ENCODE peak calls at places on chromosomes 2 and 18, in five cellular contexts. One of them, this sample, is unnamed.

GRCh38 chr2:197191177-197191947 is 119.2 kb downstream of the ANKRD44 start:
- DNase-seq in CD8-positive, alpha-beta T cell: no peak
- DNase-seq in ELF-1: no peak
- DNase-seq in colonic mucosa: no peak
- DNase-seq in NCI-H526 treated with DMSO at 0.1 percent for 48 hours: peak
- DNase-seq in this sample: peak

GRCh38 chr2:239038773-239039478 is 191.0 kb downstream of the TWIST2 start:
- DNase-seq in CD8-positive, alpha-beta T cell: no peak
- DNase-seq in ELF-1: no peak
- DNase-seq in colonic mucosa: no peak
- DNase-seq in NCI-H526 treated with DMSO at 0.1 percent for 48 hours: no peak
- DNase-seq in this sample: no peak

GRCh38 chr18:61992285-61992684 is 99.5 kb upstream of the RNF152 start:
- DNase-seq in CD8-positive, alpha-beta T cell: no peak
- DNase-seq in ELF-1: no peak
- DNase-seq in colonic mucosa: no peak
- DNase-seq in NCI-H526 treated with DMSO at 0.1 percent for 48 hours: no peak
- DNase-seq in this sample: no peak

GRCh38 chr2:147331790-147332419 is 512.9 kb upstream of the ACVR2A start:
- DNase-seq in CD8-positive, alpha-beta T cell: no peak
- DNase-seq in ELF-1: no peak
- DNase-seq in colonic mucosa: peak
- DNase-seq in NCI-H526 treated with DMSO at 0.1 percent for 48 hours: peak
- DNase-seq in this sample: peak

GRCh38 chr2:197306691-197307030 is 3.9 kb downstream of the ANKRD44 start:
- DNase-seq in CD8-positive, alpha-beta T cell: no peak
- DNase-seq in ELF-1: no peak
- DNase-seq in colonic mucosa: no peak
- DNase-seq in NCI-H526 treated with DMSO at 0.1 percent for 48 hours: no peak
- DNase-seq in this sample: no peak

GRCh38 chr2:175690113-175690716 is 311.9 kb downstream of the LNPK start:
- DNase-seq in CD8-positive, alpha-beta T cell: no peak
- DNase-seq in ELF-1: peak
- DNase-seq in colonic mucosa: peak
- DNase-seq in NCI-H526 treated with DMSO at 0.1 percent for 48 hours: peak
- DNase-seq in this sample: peak

GRCh38 chr18:55830490-55830889 is 242.5 kb upstream of the TCF4 start:
- DNase-seq in CD8-positive, alpha-beta T cell: no peak
- DNase-seq in ELF-1: no peak
- DNase-seq in colonic mucosa: no peak
- DNase-seq in NCI-H526 treated with DMSO at 0.1 percent for 48 hours: no peak
- DNase-seq in this sample: no peak

GRCh38 chr2:71923143-71923525 is 224.5 kb downstream of the CYP26B1 start:
- DNase-seq in CD8-positive, alpha-beta T cell: no peak
- DNase-seq in ELF-1: no peak
- DNase-seq in colonic mucosa: no peak
- DNase-seq in NCI-H526 treated with DMSO at 0.1 percent for 48 hours: no peak
- DNase-seq in this sample: no peak

GRCh38 chr2:38301969-38302702 is 74.9 kb downstream of the ATL2 start:
- DNase-seq in CD8-positive, alpha-beta T cell: no peak
- DNase-seq in ELF-1: peak
- DNase-seq in colonic mucosa: no peak
- DNase-seq in NCI-H526 treated with DMSO at 0.1 percent for 48 hours: no peak
- DNase-seq in this sample: no peak

GRCh38 chr2:29066989-29067605 is 7.2 kb downstream of the PCARE start:
- DNase-seq in CD8-positive, alpha-beta T cell: no peak
- DNase-seq in ELF-1: no peak
- DNase-seq in colonic mucosa: no peak
- DNase-seq in NCI-H526 treated with DMSO at 0.1 percent for 48 hours: no peak
- DNase-seq in this sample: no peak

GRCh38 chr2:39666489-39667141 is 898 bp downstream of the TMEM178A start:
- DNase-seq in CD8-positive, alpha-beta T cell: no peak
- DNase-seq in ELF-1: peak
- DNase-seq in colonic mucosa: no peak
- DNase-seq in NCI-H526 treated with DMSO at 0.1 percent for 48 hours: no peak
- DNase-seq in this sample: peak

GRCh38 chr2:128791983-128792315 is 473.3 kb upstream of the HS6ST1 start:
- DNase-seq in CD8-positive, alpha-beta T cell: peak
- DNase-seq in ELF-1: no peak
- DNase-seq in colonic mucosa: peak
- DNase-seq in NCI-H526 treated with DMSO at 0.1 percent for 48 hours: no peak
- DNase-seq in this sample: no peak

GRCh38 chr2:172864182-172864581 is 128.5 kb downstream of the RAPGEF4 start:
- DNase-seq in CD8-positive, alpha-beta T cell: no peak
- DNase-seq in ELF-1: peak
- DNase-seq in colonic mucosa: peak
- DNase-seq in NCI-H526 treated with DMSO at 0.1 percent for 48 hours: peak
- DNase-seq in this sample: peak

GRCh38 chr2:156190532-156190931 is 142.0 kb downstream of the NR4A2 start:
- DNase-seq in CD8-positive, alpha-beta T cell: no peak
- DNase-seq in ELF-1: no peak
- DNase-seq in colonic mucosa: peak
- DNase-seq in NCI-H526 treated with DMSO at 0.1 percent for 48 hours: peak
- DNase-seq in this sample: no peak

GRCh38 chr2:135875491-135876065 is 665 bp downstream of the MCM6 start:
- DNase-seq in CD8-positive, alpha-beta T cell: peak
- DNase-seq in ELF-1: peak
- DNase-seq in colonic mucosa: peak
- DNase-seq in NCI-H526 treated with DMSO at 0.1 percent for 48 hours: peak
- DNase-seq in this sample: peak

GRCh38 chr18:23337599-23338444 is 115.3 kb upstream of the RIOK3 start:
- DNase-seq in CD8-positive, alpha-beta T cell: no peak
- DNase-seq in ELF-1: peak
- DNase-seq in colonic mucosa: no peak
- DNase-seq in NCI-H526 treated with DMSO at 0.1 percent for 48 hours: no peak
- DNase-seq in this sample: peak

GRCh38 chr2:175175896-175176295 is 5.6 kb downstream of the ATP5MC3 start:
- DNase-seq in CD8-positive, alpha-beta T cell: no peak
- DNase-seq in ELF-1: no peak
- DNase-seq in colonic mucosa: no peak
- DNase-seq in NCI-H526 treated with DMSO at 0.1 percent for 48 hours: no peak
- DNase-seq in this sample: no peak

GRCh38 chr2:197803033-197803444 is 1.4 kb upstream of the PLCL1 start:
- DNase-seq in CD8-positive, alpha-beta T cell: no peak
- DNase-seq in ELF-1: peak
- DNase-seq in colonic mucosa: no peak
- DNase-seq in NCI-H526 treated with DMSO at 0.1 percent for 48 hours: peak
- DNase-seq in this sample: peak

GRCh38 chr18:5416112-5416511 is 120.6 kb upstream of the ZBTB14 start:
- DNase-seq in CD8-positive, alpha-beta T cell: no peak
- DNase-seq in ELF-1: no peak
- DNase-seq in colonic mucosa: no peak
- DNase-seq in NCI-H526 treated with DMSO at 0.1 percent for 48 hours: no peak
- DNase-seq in this sample: no peak

GRCh38 chr2:158984554-158985207 is 16.2 kb downstream of the TANC1 start:
- DNase-seq in CD8-positive, alpha-beta T cell: no peak
- DNase-seq in ELF-1: no peak
- DNase-seq in colonic mucosa: no peak
- DNase-seq in NCI-H526 treated with DMSO at 0.1 percent for 48 hours: no peak
- DNase-seq in this sample: no peak

GRCh38 chr2:111662039-111662740 is 221.8 kb downstream of the ANAPC1 start:
- DNase-seq in CD8-positive, alpha-beta T cell: no peak
- DNase-seq in ELF-1: no peak
- DNase-seq in colonic mucosa: no peak
- DNase-seq in NCI-H526 treated with DMSO at 0.1 percent for 48 hours: no peak
- DNase-seq in this sample: no peak

GRCh38 chr2:239117831-239118230 is 269.9 kb downstream of the TWIST2 start:
- DNase-seq in CD8-positive, alpha-beta T cell: no peak
- DNase-seq in ELF-1: no peak
- DNase-seq in colonic mucosa: no peak
- DNase-seq in NCI-H526 treated with DMSO at 0.1 percent for 48 hours: no peak
- DNase-seq in this sample: no peak

GRCh38 chr2:208254118-208254870 is 577 bp downstream of the IDH1 start:
- DNase-seq in CD8-positive, alpha-beta T cell: peak
- DNase-seq in ELF-1: peak
- DNase-seq in colonic mucosa: peak
- DNase-seq in NCI-H526 treated with DMSO at 0.1 percent for 48 hours: peak
- DNase-seq in this sample: peak

GRCh38 chr18:50973367-50974126 is 5.7 kb downstream of the ELAC1 start:
- DNase-seq in CD8-positive, alpha-beta T cell: no peak
- DNase-seq in ELF-1: no peak
- DNase-seq in colonic mucosa: no peak
- DNase-seq in NCI-H526 treated with DMSO at 0.1 percent for 48 hours: no peak
- DNase-seq in this sample: no peak

GRCh38 chr2:16625759-16626158 is 39.9 kb downstream of the CYRIA start:
- DNase-seq in CD8-positive, alpha-beta T cell: no peak
- DNase-seq in ELF-1: no peak
- DNase-seq in colonic mucosa: no peak
- DNase-seq in NCI-H526 treated with DMSO at 0.1 percent for 48 hours: no peak
- DNase-seq in this sample: no peak

GRCh38 chr2:66701656-66702055 is 266.7 kb downstream of the MEIS1 start:
- DNase-seq in CD8-positive, alpha-beta T cell: no peak
- DNase-seq in ELF-1: no peak
- DNase-seq in colonic mucosa: no peak
- DNase-seq in NCI-H526 treated with DMSO at 0.1 percent for 48 hours: no peak
- DNase-seq in this sample: no peak

GRCh38 chr18:49561377-49562193 is at the start of gene LIPG:
- DNase-seq in CD8-positive, alpha-beta T cell: no peak
- DNase-seq in ELF-1: peak
- DNase-seq in colonic mucosa: peak
- DNase-seq in NCI-H526 treated with DMSO at 0.1 percent for 48 hours: peak
- DNase-seq in this sample: peak

GRCh38 chr2:201852878-201853415 is 46.6 kb downstream of the CDK15 start:
- DNase-seq in CD8-positive, alpha-beta T cell: no peak
- DNase-seq in ELF-1: no peak
- DNase-seq in colonic mucosa: no peak
- DNase-seq in NCI-H526 treated with DMSO at 0.1 percent for 48 hours: no peak
- DNase-seq in this sample: no peak

GRCh38 chr2:12107849-12108420 is 361.5 kb downstream of the LPIN1 start:
- DNase-seq in CD8-positive, alpha-beta T cell: no peak
- DNase-seq in ELF-1: no peak
- DNase-seq in colonic mucosa: no peak
- DNase-seq in NCI-H526 treated with DMSO at 0.1 percent for 48 hours: no peak
- DNase-seq in this sample: no peak

GRCh38 chr2:149799296-149799695 is 211.7 kb upstream of the MMADHC start:
- DNase-seq in CD8-positive, alpha-beta T cell: no peak
- DNase-seq in ELF-1: no peak
- DNase-seq in colonic mucosa: no peak
- DNase-seq in NCI-H526 treated with DMSO at 0.1 percent for 48 hours: peak
- DNase-seq in this sample: no peak

GRCh38 chr18:26546875-26547301 is 1.5 kb downstream of the KCTD1 start:
- DNase-seq in CD8-positive, alpha-beta T cell: no peak
- DNase-seq in ELF-1: no peak
- DNase-seq in colonic mucosa: peak
- DNase-seq in NCI-H526 treated with DMSO at 0.1 percent for 48 hours: no peak
- DNase-seq in this sample: no peak

GRCh38 chr2:172968061-172968469 is 107.6 kb upstream of the MAP3K20 start:
- DNase-seq in CD8-positive, alpha-beta T cell: no peak
- DNase-seq in ELF-1: no peak
- DNase-seq in colonic mucosa: no peak
- DNase-seq in NCI-H526 treated with DMSO at 0.1 percent for 48 hours: no peak
- DNase-seq in this sample: no peak

This sample was measured in iPS-NIHi11.